ENCODE peak calls at places on chromosomes 13 and 19, in ten cellular contexts. E, L, U, W, S, D, G, T, F and C are unnamed samples.
A peak's percentile ranks its signal among the peaks of the same experiment; 100 is the strongest.

GRCh38 chr19:33403221-33403972 is 29.9 kb downstream of the CEBPG start:
- DNase-seq in D (peak; percentile 85), E (no peak), W (no peak), T (no peak), F (peak; percentile 25), S (peak; percentile 71), L (peak; percentile 45), G (no peak), U (no peak), C (no peak)

GRCh38 chr19:33476151-33476707 is 45.4 kb downstream of the PEPD start:
- DNase-seq in F (no peak), G (no peak), T (no peak), S (peak; percentile 17), W (no peak), U (no peak), E (no peak), D (peak; percentile 43), L (no peak), C (peak; percentile 58)

GRCh38 chr19:24054044-24054935 is 32.7 kb upstream of the ZNF254 start:
- DNase-seq in U (no peak), D (no peak), F (no peak), W (no peak), G (no peak), E (no peak), L (no peak), T (no peak), S (no peak), C (no peak)

GRCh38 chr13:34208326-34208725 is 390.4 kb downstream of the RFC3 start:
- DNase-seq in D (no peak), F (no peak), L (no peak), S (no peak), E (no peak), U (no peak), W (no peak), T (no peak), G (no peak), C (no peak)

GRCh38 chr19:57807541-57807940 is 7.2 kb downstream of the ZNF552 start:
- DNase-seq in T (no peak), D (no peak), U (no peak), F (no peak), S (no peak), W (no peak), E (no peak), L (no peak), G (no peak), C (no peak)

GRCh38 chr19:10230904-10231623 is at the start of gene S1PR2:
- DNase-seq in W (peak; percentile 80), U (peak; percentile 85), D (peak; percentile 85), F (no peak), L (peak; percentile 82), E (peak; percentile 93), S (peak; percentile 82), T (no peak), G (peak; percentile 57), C (peak; percentile 83)

GRCh38 chr13:69243366-69243765 is 864.3 kb upstream of the ATXN8OS start:
- DNase-seq in W (no peak), E (no peak), T (no peak), L (no peak), S (no peak), D (no peak), F (no peak), U (no peak), G (no peak), C (no peak)

GRCh38 chr13:30676672-30677071 is 58.7 kb upstream of the ALOX5AP start:
- DNase-seq in S (no peak), E (no peak), L (no peak), F (no peak), W (no peak), U (no peak), G (no peak), D (no peak), T (no peak), C (no peak)

GRCh38 chr13:43572601-43573360 is 214.0 kb downstream of the ENOX1 start:
- DNase-seq in L (no peak), U (no peak), S (no peak), F (no peak), D (no peak), T (no peak), W (no peak), E (peak; percentile 29), G (no peak), C (no peak)

GRCh38 chr13:99028890-99029289 is 51.0 kb upstream of the DOCK9 start:
- DNase-seq in S (no peak), D (peak; percentile 73), T (no peak), G (no peak), E (peak; percentile 16), L (no peak), F (no peak), W (no peak), U (no peak), C (no peak)

GRCh38 chr13:95536629-95537241 is 15.8 kb upstream of the CLDN10 start:
- DNase-seq in L (no peak), D (no peak), S (no peak), E (no peak), W (no peak), U (no peak), G (no peak), T (no peak), F (no peak), C (no peak)

GRCh38 chr19:42198676-42199439 is 18.6 kb downstream of the DEDD2 start:
- DNase-seq in U (no peak), S (no peak), L (peak; percentile 72), G (peak; percentile 65), E (no peak), D (no peak), F (no peak), W (no peak), T (no peak), C (no peak)

GRCh38 chr19:2495130-2495641 is 19.3 kb downstream of the GADD45B start:
- DNase-seq in U (peak; percentile 83), G (no peak), F (no peak), W (peak; percentile 66), S (peak; percentile 92), D (peak; percentile 89), E (peak; percentile 21), L (peak; percentile 93), T (no peak), C (peak; percentile 90)

GRCh38 chr13:91708558-91708957 is 310.1 kb downstream of the GPC5 start:
- DNase-seq in G (no peak), L (no peak), S (no peak), W (no peak), T (no peak), D (no peak), U (no peak), E (no peak), F (no peak), C (no peak)

GRCh38 chr13:105679832-105680231 is 855.6 kb downstream of the EFNB2 start:
- DNase-seq in S (no peak), F (no peak), T (no peak), L (no peak), D (no peak), G (no peak), U (no peak), E (no peak), W (no peak), C (no peak)

GRCh38 chr13:72004975-72005374 is 138.0 kb upstream of the DACH1 start:
- DNase-seq in E (peak; percentile 20), T (no peak), S (no peak), W (no peak), D (no peak), L (no peak), U (no peak), G (no peak), F (no peak), C (no peak)

GRCh38 chr13:30882996-30883766 is 22.9 kb upstream of the MEDAG start:
- DNase-seq in E (no peak), S (no peak), F (no peak), U (no peak), D (no peak), L (no peak), T (no peak), G (no peak), W (no peak), C (peak; percentile 70)

GRCh38 chr19:43814663-43815352 is 12.3 kb upstream of the ZNF283 start:
- DNase-seq in F (no peak), D (no peak), U (no peak), W (no peak), T (no peak), L (no peak), S (no peak), E (no peak), G (no peak), C (no peak)
- H3K27ac ChIP-seq in F (no peak overlapping the region), D (no peak overlapping the region), U (no peak overlapping the region), W (no peak overlapping the region), T (no peak overlapping the region), L (no peak overlapping the region), S (no peak overlapping the region), E (no peak overlapping the region), G (no peak overlapping the region), C (no peak overlapping the region)

GRCh38 chr19:47093254-47093653 is 20.3 kb downstream of the ZC3H4 start:
- DNase-seq in T (no peak), E (no peak), S (no peak), U (no peak), G (no peak), F (no peak), W (no peak), L (no peak), D (no peak), C (no peak)
- H3K27ac ChIP-seq in T (no peak overlapping the region), E (no peak overlapping the region), S (peak overlapping the region; percentile 84), U (peak overlapping the region; percentile 80), G (no peak overlapping the region), F (no peak overlapping the region), W (no peak overlapping the region), L (peak overlapping the region; percentile 81), D (no peak overlapping the region), C (no peak overlapping the region)

GRCh38 chr13:106714271-106714670 is 146.3 kb upstream of the ARGLU1 start:
- DNase-seq in L (no peak), U (no peak), D (no peak), S (no peak), E (no peak), T (no peak), F (no peak), W (no peak), G (no peak), C (no peak)
- H3K27ac ChIP-seq in L (no peak overlapping the region), U (peak overlapping the region; percentile 61), D (no peak overlapping the region), S (no peak overlapping the region), E (no peak overlapping the region), T (no peak overlapping the region), F (peak overlapping the region; percentile 20), W (peak overlapping the region; percentile 15), G (no peak overlapping the region), C (no peak overlapping the region)

GRCh38 chr19:15194938-15195337 is 5.9 kb downstream of the NOTCH3 start:
- DNase-seq in G (no peak), S (no peak), F (peak; percentile 50), T (no peak), D (no peak), W (no peak), U (no peak), L (no peak), E (no peak), C (no peak)

GRCh38 chr19:15197275-15198005 is 3.4 kb downstream of the NOTCH3 start:
- DNase-seq in W (no peak), G (no peak), E (no peak), L (no peak), T (no peak), U (no peak), F (no peak), D (no peak), S (no peak), C (no peak)

GRCh38 chr19:15196683-15197005 is 4.2 kb downstream of the NOTCH3 start:
- DNase-seq in D (no peak), F (no peak), L (no peak), U (no peak), G (no peak), W (no peak), S (no peak), E (no peak), T (no peak), C (no peak)

GRCh38 chr19:15195987-15196682 is 4.7 kb downstream of the NOTCH3 start:
- DNase-seq in D (no peak), L (peak; percentile 88), G (no peak), W (no peak), F (no peak), S (peak; percentile 90), E (peak; percentile 70), U (no peak), T (no peak), C (no peak)

GRCh38 chr19:15195381-15195964 is 5.3 kb downstream of the NOTCH3 start:
- DNase-seq in S (peak; percentile 72), T (no peak), W (peak; percentile 53), G (no peak), D (peak; percentile 82), E (peak; percentile 93), F (no peak), L (peak; percentile 29), U (peak; percentile 39), C (peak; percentile 96)
- H3K27ac ChIP-seq in S (peak overlapping the region; percentile 53), T (peak overlapping the region; percentile 26), W (peak overlapping the region; percentile 51), G (no peak overlapping the region), D (peak overlapping the region; percentile 37), E (no peak overlapping the region), F (no peak overlapping the region), L (peak overlapping the region; percentile 9), U (peak overlapping the region; percentile 83), C (peak overlapping the region; percentile 98)